ENCODE peak calls at places on chromosome 22, in eight cellular contexts. A, F, N, V, M, O, G and R are unnamed samples.
A peak's percentile ranks its signal among the peaks of the same experiment; 100 is the strongest.

GRCh38 chr22:44210721-44211120 is 30.0 kb downstream of the PARVG start:
- DNase-seq in V (peak; percentile 45), N (peak; percentile 4), M (no peak), A (no peak), G (peak; percentile 66), O (peak; percentile 31), F (no peak), R (no peak)

GRCh38 chr22:26642465-26643367 is 14.7 kb upstream of the MIAT start:
- DNase-seq in M (peak; percentile 53), G (no peak), A (no peak), F (no peak), N (peak; percentile 87), O (no peak), V (peak; percentile 21), R (no peak)

GRCh38 chr22:20400606-20401375 is 6.8 kb downstream of the ZNF74 start:
- DNase-seq in M (no peak), N (peak; percentile 20), O (no peak), V (no peak), G (no peak), A (peak; percentile 48), F (no peak), R (no peak)

GRCh38 chr22:23182289-23183106 is 2.2 kb downstream of the BCR start:
- DNase-seq in M (no peak), F (no peak), A (no peak), N (peak; percentile 61), O (no peak), G (peak; percentile 82), V (no peak), R (peak; percentile 53)

GRCh38 chr22:33851240-33851639 is 69.0 kb downstream of the LARGE1 start:
- DNase-seq in V (no peak), G (no peak), O (no peak), A (no peak), M (no peak), N (no peak), F (no peak), R (no peak)

GRCh38 chr22:38959574-38959973 is 2.2 kb downstream of the APOBEC3A start:
- DNase-seq in O (no peak), A (no peak), M (no peak), G (no peak), V (no peak), F (no peak), N (no peak), R (no peak)

GRCh38 chr22:35330258-35330861 is 30.7 kb downstream of the TOM1 start:
- DNase-seq in A (peak; percentile 88), N (no peak), V (peak; percentile 95), O (peak; percentile 65), F (peak; percentile 82), M (peak; percentile 80), G (peak; percentile 80), R (peak; percentile 97)

GRCh38 chr22:17243524-17243923 is 24.3 kb upstream of the ADA2 start:
- DNase-seq in N (no peak), O (no peak), A (no peak), G (no peak), V (no peak), M (peak; percentile 27), F (no peak), R (peak; percentile 92)

GRCh38 chr22:38981005-38981658 is 1.0 kb upstream of the APOBEC3B start:
- DNase-seq in N (peak; percentile 45), V (peak; percentile 49), A (no peak), G (peak; percentile 72), M (peak; percentile 54), O (no peak), F (no peak), R (no peak)

GRCh38 chr22:50186789-50187523 is 1.2 kb downstream of the TRABD start:
- DNase-seq in F (no peak), G (no peak), A (no peak), O (no peak), V (no peak), M (peak; percentile 78), N (no peak), R (no peak)

GRCh38 chr22:33325232-33326004 is 267.2 kb upstream of the SYN3 start:
- DNase-seq in V (no peak), A (no peak), F (no peak), G (no peak), N (no peak), O (no peak), M (no peak), R (no peak)

GRCh38 chr22:49852898-49853894 is at the start of gene ZBED4:
- DNase-seq in M (peak; percentile 99), N (peak; percentile 99), A (peak; percentile 99), V (peak; percentile 98), O (peak; percentile 84), F (peak; percentile 98), G (peak; percentile 97), R (peak; percentile 97)

GRCh38 chr22:25008666-25009065 is 56.1 kb downstream of the KIAA1671 start:
- DNase-seq in N (no peak), O (no peak), F (no peak), M (no peak), V (no peak), G (no peak), A (no peak), R (no peak)

GRCh38 chr22:27597703-27598444 is 203.7 kb downstream of the MN1 start:
- DNase-seq in O (no peak), V (peak; percentile 21), G (peak; percentile 51), A (no peak), M (no peak), N (no peak), F (no peak), R (no peak)

GRCh38 chr22:23790819-23791736 is 4.3 kb downstream of the SMARCB1 start:
- DNase-seq in O (no peak), F (no peak), A (no peak), G (no peak), M (no peak), V (peak; percentile 78), N (no peak), R (no peak)

GRCh38 chr22:50500452-50500851 is 7.0 kb downstream of the LMF2 start:
- DNase-seq in A (no peak), F (no peak), V (no peak), M (no peak), N (no peak), G (no peak), O (no peak), R (no peak)

GRCh38 chr22:31139866-31140716 is at the start of gene PLA2G3:
- DNase-seq in O (peak; percentile 51), A (no peak), N (peak; percentile 99), M (no peak), F (no peak), V (peak; percentile 55), G (peak; percentile 24), R (no peak)
- TF ChIP-seq CTCF in O (peak; percentile 45), A (no peak), N (peak; percentile 70), M (no peak), F (no peak), V (peak; percentile 5), G (no peak), R (no peak)

GRCh38 chr22:37778370-37779009 is 29.2 kb upstream of the GCAT start:
- DNase-seq in O (no peak), M (no peak), N (no peak), F (no peak), A (no peak), V (no peak), G (no peak), R (no peak)

GRCh38 chr22:37777122-37777687 is 30.5 kb upstream of the GCAT start:
- DNase-seq in A (peak; percentile 75), V (peak; percentile 59), M (peak; percentile 74), N (no peak), F (no peak), O (peak; percentile 49), G (peak; percentile 97), R (no peak)

GRCh38 chr22:37782340-37783168 is 25.2 kb upstream of the GCAT start:
- DNase-seq in N (peak; percentile 45), M (no peak), G (peak; percentile 78), O (no peak), V (no peak), F (no peak), A (no peak), R (no peak)

GRCh38 chr22:37784829-37785495 is 22.8 kb upstream of the GCAT start:
- DNase-seq in A (no peak), G (peak; percentile 61), O (no peak), M (peak; percentile 84), N (no peak), V (no peak), F (no peak), R (no peak)

DNA sequence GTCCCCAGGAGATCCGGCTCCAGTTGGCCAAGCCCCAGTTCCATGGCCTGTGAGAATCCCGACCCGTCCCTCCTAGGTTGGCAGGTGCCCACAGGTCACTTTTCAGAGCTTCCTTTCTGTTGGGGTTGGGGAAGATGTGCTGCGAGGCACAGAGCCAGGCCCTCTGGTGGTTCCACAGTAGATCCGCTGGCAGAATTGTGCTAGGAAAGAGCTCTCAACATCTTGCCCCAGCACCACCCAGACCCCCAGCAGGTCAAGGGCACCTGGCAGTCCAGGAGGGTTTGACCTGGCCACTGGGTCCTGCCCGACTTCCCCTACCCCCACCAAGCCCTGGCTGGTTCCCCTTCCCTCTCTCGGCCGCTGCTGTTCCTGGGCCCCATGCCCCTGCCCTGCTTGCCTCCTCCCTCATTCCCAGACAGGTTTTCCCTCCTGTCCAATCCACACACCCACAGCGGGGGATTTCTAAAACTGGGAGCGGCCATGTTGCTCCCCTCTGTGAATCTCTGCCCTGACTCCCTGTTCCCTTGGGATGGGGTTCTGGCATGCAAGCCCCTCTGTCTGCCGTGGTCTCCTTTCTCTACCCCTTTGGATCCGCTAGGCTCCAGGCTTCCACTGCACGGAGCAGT is 26.2 kb upstream of the GCAT start:
- DNase-seq in V (no peak), N (peak; percentile 75), F (no peak), A (no peak), O (no peak), G (no peak), M (no peak), R (no peak)
- TF ChIP-seq CTCF in V (peak; percentile 35), N (peak; percentile 70), F (peak; percentile 42), A (no peak), O (peak; percentile 45), G (no peak), M (peak; percentile 24), R (no peak)

DNA sequence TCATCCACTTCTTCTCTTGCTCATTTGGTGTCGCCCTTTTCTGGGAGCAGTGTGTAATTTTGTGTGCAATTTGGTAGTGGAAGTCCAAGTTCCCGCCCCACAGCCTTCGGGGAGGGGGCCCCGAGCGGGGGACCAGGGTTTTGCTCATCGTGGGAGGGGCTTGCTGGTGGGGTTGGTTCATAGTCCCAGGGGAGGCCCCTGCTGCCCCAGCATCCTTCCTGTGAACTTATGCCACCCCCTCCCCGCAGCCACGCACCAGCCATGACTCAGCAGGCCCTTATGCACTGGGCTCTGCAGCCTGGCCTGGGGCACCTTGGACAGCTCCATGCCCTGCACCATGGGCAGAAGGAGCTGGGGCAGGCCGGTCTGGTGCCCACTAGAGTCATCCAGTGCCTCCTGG is 1183.6 kb downstream of the BRD1 start:
- DNase-seq in F (no peak), A (no peak), N (no peak), O (no peak), G (no peak), M (no peak), V (no peak), R (no peak)
- TF ChIP-seq CTCF in F (no peak), A (no peak), N (no peak), O (no peak), G (no peak), M (no peak), V (no peak), R (no peak)

DNA sequence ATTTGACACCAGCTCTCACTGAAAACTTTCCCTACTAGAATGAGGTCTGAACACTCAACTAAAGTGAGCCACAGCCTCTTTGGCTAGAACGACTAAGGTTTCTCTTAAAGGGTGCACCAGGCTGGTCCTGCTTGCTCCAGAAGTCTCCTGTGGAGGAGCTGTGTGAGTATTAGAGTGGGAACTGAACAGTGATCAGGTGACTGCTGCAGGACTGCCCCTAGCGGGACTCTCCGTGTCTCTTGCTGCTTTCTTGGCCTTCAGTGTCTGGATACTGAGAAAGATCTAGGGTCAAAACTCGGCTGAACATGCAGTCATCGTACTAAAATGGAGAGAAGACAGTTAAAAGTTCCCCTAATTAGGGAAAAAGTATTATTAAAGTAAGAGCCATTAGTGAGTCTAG is 34.6 kb downstream of the FAM118A start:
- DNase-seq in N (peak; percentile 52), G (no peak), A (no peak), M (no peak), O (no peak), V (peak; percentile 25), F (no peak), R (no peak)
- TF ChIP-seq CTCF in N (peak; percentile 46), G (no peak), A (no peak), M (no peak), O (peak; percentile 47), V (no peak), F (peak; percentile 10), R (no peak)